ENCODE peak calls at places on chromosome 17, in ten cellular contexts. P, A, M, X, L, C, B, J, T and D are unnamed samples.

GRCh38 chr17:71649986-71650385 is 470.8 kb upstream of the SOX9 start:
- DNase-seq in P (no peak), A (peak; percentile 19), M (no peak), X (no peak), L (no peak), C (no peak), B (no peak), J (no peak), T (no peak), D (no peak)

GRCh38 chr17:42814633-42815399 is 9.3 kb downstream of the BECN1 start:
- DNase-seq in P (no peak), A (no peak), M (no peak), X (no peak), L (no peak), C (no peak), B (no peak), J (no peak), T (no peak), D (no peak)

GRCh38 chr17:60685437-60685836 is 7.8 kb downstream of the BCAS3 start:
- DNase-seq in P (no peak), A (no peak), M (no peak), X (no peak), L (no peak), C (no peak), B (no peak), J (no peak), T (no peak), D (no peak)

GRCh38 chr17:79942591-79943353 is 92.9 kb downstream of the TBC1D16 start:
- DNase-seq in P (no peak), A (no peak), M (peak; percentile 3), X (no peak), L (peak; percentile 72), C (peak; percentile 29), B (peak; percentile 20), J (no peak), T (peak; percentile 21), D (peak; percentile 14)

GRCh38 chr17:81825841-81826471 is 7.1 kb downstream of the MCRIP1 start:
- DNase-seq in P (no peak), A (no peak), M (no peak), X (no peak), L (no peak), C (no peak), B (no peak), J (no peak), T (no peak), D (no peak)

GRCh38 chr17:80105762-80106161 is 4.4 kb downstream of the GAA start:
- DNase-seq in P (no peak), A (no peak), M (no peak), X (no peak), L (peak; percentile 62), C (no peak), B (no peak), J (no peak), T (no peak), D (peak; percentile 37)

GRCh38 chr17:55458977-55459376 is 37.3 kb upstream of the MMD start:
- DNase-seq in P (no peak), A (no peak), M (no peak), X (no peak), L (no peak), C (no peak), B (peak; percentile 71), J (no peak), T (no peak), D (no peak)

GRCh38 chr17:31593806-31594205 is 202.3 kb downstream of the RAB11FIP4 start:
- DNase-seq in P (no peak), A (no peak), M (no peak), X (no peak), L (no peak), C (no peak), B (no peak), J (no peak), T (no peak), D (no peak)

GRCh38 chr17:1561420-1562177 is 993 bp downstream of the PITPNA start:
- DNase-seq in P (no peak), A (no peak), M (peak; percentile 59), X (peak; percentile 42), L (peak; percentile 74), C (no peak), B (peak; percentile 48), J (no peak), T (peak; percentile 51), D (no peak)

GRCh38 chr17:47719411-47720152 is 13.5 kb upstream of the TBX21 start:
- DNase-seq in P (no peak), A (no peak), M (no peak), X (no peak), L (no peak), C (no peak), B (peak; percentile 79), J (no peak), T (no peak), D (no peak)

GRCh38 chr17:72985882-72986720 is 106.4 kb downstream of the SLC39A11 start:
- DNase-seq in P (peak; percentile 81), A (peak; percentile 48), M (peak; percentile 62), X (peak; percentile 40), L (no peak), C (no peak), B (peak; percentile 56), J (peak; percentile 10), T (peak; percentile 81), D (peak; percentile 57)

GRCh38 chr17:66268247-66268927 is 34.0 kb upstream of the PRKCA start:
- DNase-seq in P (no peak), A (peak; percentile 47), M (no peak), X (no peak), L (no peak), C (no peak), B (no peak), J (no peak), T (no peak), D (no peak)

GRCh38 chr17:36686123-36686669 is 84.8 kb downstream of the MRM1 start:
- DNase-seq in P (peak; percentile 13), A (no peak), M (no peak), X (no peak), L (no peak), C (no peak), B (no peak), J (no peak), T (no peak), D (no peak)

GRCh38 chr17:45814622-45815606 is 29.8 kb upstream of the SPPL2C start:
- DNase-seq in P (no peak), A (no peak), M (no peak), X (no peak), L (no peak), C (no peak), B (no peak), J (no peak), T (no peak), D (no peak)

GRCh38 chr17:40556884-40557414 is 8.3 kb downstream of the CCR7 start:
- DNase-seq in P (no peak), A (no peak), M (no peak), X (peak; percentile 7), L (peak; percentile 63), C (no peak), B (no peak), J (no peak), T (no peak), D (no peak)

GRCh38 chr17:75447951-75448856 is 8.2 kb upstream of the TMEM94 start:
- DNase-seq in P (no peak), A (no peak), M (no peak), X (no peak), L (no peak), C (no peak), B (no peak), J (no peak), T (no peak), D (no peak)

GRCh38 chr17:64781394-64781793 is 119.3 kb upstream of the SMURF2 start:
- DNase-seq in P (peak; percentile 49), A (no peak), M (peak; percentile 52), X (no peak), L (peak; percentile 90), C (peak; percentile 61), B (peak; percentile 66), J (no peak), T (peak; percentile 62), D (peak; percentile 75)

GRCh38 chr17:45262516-45263476 is 902 bp upstream of the SPATA32 start:
- DNase-seq in P (no peak), A (no peak), M (no peak), X (no peak), L (no peak), C (no peak), B (no peak), J (no peak), T (no peak), D (no peak)